ENCODE peak calls at places on chromosomes 13 and 19, in six cellular contexts. One of them, this sample, is unnamed. For H3K36me3, the result is how much of the 10 kb centered on the place peaks cover.

GRCh38 chr13:44218501-44219240 is 155.0 kb upstream of the SERP2 start:
- DNase-seq in endodermal cell: no peak
- DNase-seq in BJ: no peak
- DNase-seq in left ventricle myocardium inferior: peak
- DNase-seq in left lung: peak
- DNase-seq in fibroblast of lung: peak
- DNase-seq in this sample: no peak

GRCh38 chr13:57624565-57625435 is 6.7 kb upstream of the PCDH17 start:
- DNase-seq in endodermal cell: peak
- DNase-seq in left ventricle myocardium inferior: no peak
- DNase-seq in left lung: no peak
- DNase-seq in BJ: no peak
- DNase-seq in fibroblast of lung: peak
- DNase-seq in this sample: no peak

GRCh38 chr19:4910594-4911273 is 1.4 kb downstream of the UHRF1 start:
- DNase-seq in BJ: no peak
- DNase-seq in fibroblast of lung: peak
- DNase-seq in left lung: no peak
- DNase-seq in endodermal cell: no peak
- DNase-seq in left ventricle myocardium inferior: no peak
- DNase-seq in this sample: no peak

GRCh38 chr19:47797996-47798903 is 6.1 kb downstream of the TPRX1 start:
- DNase-seq in left ventricle myocardium inferior: no peak
- DNase-seq in BJ: no peak
- DNase-seq in left lung: no peak
- DNase-seq in fibroblast of lung: no peak
- DNase-seq in endodermal cell: no peak
- DNase-seq in this sample: peak

GRCh38 chr19:12985049-12985776 is 10.1 kb upstream of the NFIX start:
- DNase-seq in left lung: no peak
- DNase-seq in BJ: no peak
- DNase-seq in endodermal cell: no peak
- DNase-seq in left ventricle myocardium inferior: peak
- DNase-seq in fibroblast of lung: peak
- DNase-seq in this sample: peak

GRCh38 chr19:18697680-18698079 is 14.2 kb downstream of the CRTC1 start:
- DNase-seq in left ventricle myocardium inferior: peak
- DNase-seq in BJ: no peak
- DNase-seq in fibroblast of lung: no peak
- DNase-seq in left lung: no peak
- DNase-seq in endodermal cell: no peak
- DNase-seq in this sample: no peak

GRCh38 chr13:78913656-78914055 is 254.7 kb upstream of the OBI1 start:
- DNase-seq in BJ: no peak
- DNase-seq in fibroblast of lung: no peak
- DNase-seq in endodermal cell: no peak
- DNase-seq in left ventricle myocardium inferior: no peak
- DNase-seq in left lung: no peak
- DNase-seq in this sample: no peak

GRCh38 chr13:99590519-99591011 is 89.3 kb downstream of the TM9SF2 start:
- DNase-seq in left lung: no peak
- DNase-seq in fibroblast of lung: peak
- DNase-seq in endodermal cell: no peak
- DNase-seq in BJ: peak
- DNase-seq in left ventricle myocardium inferior: no peak
- DNase-seq in this sample: no peak

GRCh38 chr13:20997301-20998061 is 63.9 kb downstream of the LATS2 start:
- DNase-seq in left lung: no peak
- DNase-seq in endodermal cell: peak
- DNase-seq in fibroblast of lung: peak
- DNase-seq in BJ: peak
- DNase-seq in left ventricle myocardium inferior: peak
- DNase-seq in this sample: no peak

GRCh38 chr13:101331731-101332130 is 84.6 kb downstream of the NALCN start:
- DNase-seq in fibroblast of lung: no peak
- DNase-seq in BJ: no peak
- DNase-seq in left lung: no peak
- DNase-seq in left ventricle myocardium inferior: no peak
- DNase-seq in endodermal cell: no peak
- DNase-seq in this sample: no peak

GRCh38 chr19:53982056-53982455 is 9.4 kb upstream of the CACNG6 start:
- DNase-seq in left ventricle myocardium inferior: no peak
- DNase-seq in fibroblast of lung: no peak
- DNase-seq in BJ: no peak
- DNase-seq in left lung: no peak
- DNase-seq in endodermal cell: peak
- DNase-seq in this sample: no peak

GRCh38 chr13:21826214-21827015 is 155.5 kb downstream of the FGF9 start:
- DNase-seq in left ventricle myocardium inferior: no peak
- DNase-seq in endodermal cell: no peak
- DNase-seq in left lung: no peak
- DNase-seq in fibroblast of lung: no peak
- DNase-seq in BJ: no peak
- DNase-seq in this sample: no peak

GRCh38 chr19:13066231-13066630 is 36.4 kb downstream of the LYL1 start:
- DNase-seq in fibroblast of lung: no peak
- DNase-seq in left lung: no peak
- DNase-seq in left ventricle myocardium inferior: no peak
- DNase-seq in endodermal cell: no peak
- DNase-seq in BJ: no peak
- DNase-seq in this sample: no peak

GRCh38 chr19:23531976-23532375 is 136.7 kb upstream of the ZNF91 start:
- DNase-seq in left lung: no peak
- DNase-seq in fibroblast of lung: no peak
- DNase-seq in BJ: no peak
- DNase-seq in endodermal cell: no peak
- DNase-seq in left ventricle myocardium inferior: no peak
- DNase-seq in this sample: no peak

GRCh38 chr13:71624641-71625040 is 242.4 kb downstream of the DACH1 start:
- DNase-seq in fibroblast of lung: no peak
- DNase-seq in left ventricle myocardium inferior: no peak
- DNase-seq in BJ: no peak
- DNase-seq in endodermal cell: no peak
- DNase-seq in left lung: no peak
- DNase-seq in this sample: peak

GRCh38 chr13:27269114-27269665 is 1.4 kb upstream of the RASL11A start:
- DNase-seq in left ventricle myocardium inferior: no peak
- DNase-seq in fibroblast of lung: no peak
- DNase-seq in BJ: no peak
- DNase-seq in left lung: no peak
- DNase-seq in endodermal cell: no peak
- DNase-seq in this sample: no peak

GRCh38 chr19:623974-624373 is 9.4 kb downstream of the POLRMT start:
- DNase-seq in left lung: no peak
- DNase-seq in fibroblast of lung: peak
- DNase-seq in left ventricle myocardium inferior: no peak
- DNase-seq in endodermal cell: no peak
- DNase-seq in BJ: peak
- DNase-seq in this sample: peak

GRCh38 chr19:16258440-16258903 is 60.8 kb downstream of the AP1M1 start:
- DNase-seq in BJ: no peak
- DNase-seq in fibroblast of lung: no peak
- DNase-seq in left ventricle myocardium inferior: peak
- DNase-seq in endodermal cell: no peak
- DNase-seq in left lung: no peak
- DNase-seq in this sample: no peak

GRCh38 chr19:1630012-1630411 is 22.4 kb downstream of the TCF3 start:
- DNase-seq in BJ: no peak
- DNase-seq in endodermal cell: no peak
- DNase-seq in fibroblast of lung: no peak
- DNase-seq in left ventricle myocardium inferior: no peak
- DNase-seq in left lung: no peak
- DNase-seq in this sample: no peak

GRCh38 chr19:49468746-49469447 is 5.1 kb upstream of the FLT3LG start:
- DNase-seq in left lung: no peak
- DNase-seq in fibroblast of lung: peak
- DNase-seq in endodermal cell: peak
- DNase-seq in BJ: no peak
- DNase-seq in left ventricle myocardium inferior: peak
- DNase-seq in this sample: no peak

GRCh38 chr19:40274585-40275544 is 10.3 kb downstream of the AKT2 start:
- DNase-seq in left ventricle myocardium inferior: no peak
- DNase-seq in left lung: peak
- DNase-seq in BJ: no peak
- DNase-seq in endodermal cell: no peak
- DNase-seq in fibroblast of lung: no peak
- DNase-seq in this sample: no peak

GRCh38 chr19:18519962-18520847 is 1.7 kb downstream of the ELL start:
- DNase-seq in left ventricle myocardium inferior: peak
- DNase-seq in left lung: peak
- DNase-seq in BJ: peak
- DNase-seq in endodermal cell: peak
- DNase-seq in fibroblast of lung: peak
- DNase-seq in this sample: peak

GRCh38 chr13:106376411-106377112 is 158.9 kb downstream of the EFNB2 start:
- DNase-seq in BJ: peak
- DNase-seq in endodermal cell: peak
- DNase-seq in left lung: no peak
- DNase-seq in left ventricle myocardium inferior: no peak
- DNase-seq in fibroblast of lung: peak
- DNase-seq in this sample: peak

GRCh38 chr19:39465956-39466747 is 14.5 kb upstream of the TIMM50 start:
- DNase-seq in BJ: no peak
- DNase-seq in endodermal cell: no peak
- DNase-seq in left lung: peak
- DNase-seq in left ventricle myocardium inferior: no peak
- DNase-seq in fibroblast of lung: no peak
- DNase-seq in this sample: no peak

GRCh38 chr19:34461375-34462100 is 20.0 kb upstream of the WTIP start:
- DNase-seq in endodermal cell: no peak
- DNase-seq in BJ: no peak
- DNase-seq in left ventricle myocardium inferior: no peak
- DNase-seq in left lung: no peak
- DNase-seq in fibroblast of lung: peak
- DNase-seq in this sample: no peak

GRCh38 chr19:48547722-48548121 is 4.2 kb upstream of the SULT2B1 start:
- DNase-seq in left ventricle myocardium inferior: no peak
- DNase-seq in BJ: no peak
- DNase-seq in left lung: no peak
- DNase-seq in fibroblast of lung: no peak
- DNase-seq in endodermal cell: no peak
- DNase-seq in this sample: no peak

GRCh38 chr19:29259153-29259552 is 46.2 kb upstream of the UQCRFS1 start:
- DNase-seq in left ventricle myocardium inferior: no peak
- DNase-seq in endodermal cell: peak
- DNase-seq in BJ: no peak
- DNase-seq in fibroblast of lung: no peak
- DNase-seq in left lung: no peak
- DNase-seq in this sample: peak

GRCh38 chr13:101258071-101258470 is 158.2 kb downstream of the NALCN start:
- DNase-seq in left lung: no peak
- DNase-seq in BJ: peak
- DNase-seq in fibroblast of lung: peak
- DNase-seq in endodermal cell: peak
- DNase-seq in left ventricle myocardium inferior: no peak
- DNase-seq in this sample: no peak

GRCh38 chr19:12952488-12953455 is 4.3 kb downstream of the GADD45GIP1 start:
- DNase-seq in left lung: no peak
- DNase-seq in left ventricle myocardium inferior: no peak
- DNase-seq in BJ: no peak
- DNase-seq in endodermal cell: peak
- DNase-seq in fibroblast of lung: peak
- DNase-seq in this sample: peak

DNA sequence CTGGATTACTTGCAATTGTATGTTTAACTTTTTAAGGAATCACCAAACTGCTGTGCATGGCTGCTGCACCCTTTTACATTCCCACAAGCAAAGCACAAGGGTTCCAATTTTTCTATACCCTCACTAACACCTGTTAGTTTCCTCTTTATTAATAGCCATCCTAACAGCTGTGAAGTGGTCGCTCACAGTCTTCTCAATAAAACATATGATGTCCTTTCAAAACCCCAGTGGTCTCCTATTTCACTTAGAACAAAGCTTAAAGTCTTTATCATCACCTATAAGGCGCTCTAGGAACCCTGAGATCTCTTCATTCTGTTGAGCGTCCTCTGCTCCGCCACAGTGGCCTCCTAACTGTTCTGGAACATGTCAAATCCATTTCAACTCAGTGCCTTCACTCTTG is 400.5 kb downstream of the KLF12 start:
- DNase-seq in left ventricle myocardium inferior: no peak
- DNase-seq in fibroblast of lung: no peak
- DNase-seq in endodermal cell: no peak
- DNase-seq in BJ: no peak
- DNase-seq in left lung: no peak
- DNase-seq in this sample: no peak
- H3K36me3 ChIP-seq in left ventricle myocardium inferior: under half
- H3K36me3 ChIP-seq in fibroblast of lung: under half
- H3K36me3 ChIP-seq in endodermal cell: under half
- H3K36me3 ChIP-seq in BJ: under half
- H3K36me3 ChIP-seq in left lung: under half
- H3K36me3 ChIP-seq in this sample: under half

DNA sequence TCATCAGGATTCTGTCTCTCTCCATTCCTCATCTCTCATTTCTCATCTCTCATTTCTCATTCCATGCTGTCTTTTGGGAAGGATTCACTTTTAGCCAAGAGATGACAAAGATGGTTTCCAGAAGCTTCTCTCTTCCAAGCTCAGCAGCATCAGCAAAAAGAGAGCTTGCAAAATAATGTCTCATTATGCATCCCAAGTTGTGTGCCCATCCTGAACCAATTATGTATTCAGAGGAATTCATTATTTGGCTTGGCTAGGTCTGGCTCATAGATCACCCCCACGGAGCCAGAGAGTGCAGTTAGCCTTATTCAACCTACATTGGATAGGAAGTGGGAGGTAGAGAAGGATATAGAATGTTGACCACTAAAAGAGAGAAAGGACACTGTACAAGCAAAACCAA is 5.3 kb upstream of the OLFM2 start:
- DNase-seq in left lung: no peak
- DNase-seq in left ventricle myocardium inferior: no peak
- DNase-seq in endodermal cell: no peak
- DNase-seq in BJ: no peak
- DNase-seq in fibroblast of lung: no peak
- DNase-seq in this sample: no peak
- TF ChIP-seq CTCF in left lung: no peak
- TF ChIP-seq CTCF in left ventricle myocardium inferior: no peak
- TF ChIP-seq CTCF in endodermal cell: no peak
- TF ChIP-seq CTCF in BJ: no peak
- TF ChIP-seq CTCF in fibroblast of lung: no peak
- TF ChIP-seq CTCF in this sample: no peak

GRCh38 chr13:46160065-46160464 is 21.9 kb downstream of the LCP1 start:
- DNase-seq in BJ: no peak
- DNase-seq in endodermal cell: no peak
- DNase-seq in left ventricle myocardium inferior: no peak
- DNase-seq in left lung: no peak
- DNase-seq in fibroblast of lung: no peak
- DNase-seq in this sample: no peak
- H3K4me3 ChIP-seq in BJ: no peak
- H3K4me3 ChIP-seq in endodermal cell: no peak
- H3K4me3 ChIP-seq in left ventricle myocardium inferior: no peak
- H3K4me3 ChIP-seq in left lung: no peak
- H3K4me3 ChIP-seq in fibroblast of lung: no peak
- H3K4me3 ChIP-seq in this sample: no peak

DNA sequence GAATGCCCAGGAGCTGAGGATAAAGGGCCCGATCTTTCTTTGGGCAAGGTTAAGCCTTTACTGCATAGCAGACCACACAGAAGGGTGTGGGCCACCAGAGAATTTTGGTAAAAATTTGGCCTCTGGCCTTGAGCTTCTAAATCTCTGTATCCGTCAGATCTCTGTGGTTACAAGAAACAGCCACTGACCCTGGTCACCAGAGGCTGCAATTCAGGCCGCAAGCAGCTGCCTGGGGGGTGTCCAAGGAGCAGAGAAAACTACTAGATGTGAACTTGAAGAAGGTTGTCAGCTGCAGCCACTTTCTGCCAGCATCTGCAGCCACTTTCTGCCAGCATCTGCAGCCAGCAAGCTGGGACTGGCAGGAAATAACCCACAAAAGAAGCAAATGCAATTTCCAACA is 8.6 kb upstream of the CEACAM19 start:
- DNase-seq in left lung: no peak
- DNase-seq in endodermal cell: no peak
- DNase-seq in BJ: no peak
- DNase-seq in left ventricle myocardium inferior: no peak
- DNase-seq in fibroblast of lung: peak
- DNase-seq in this sample: no peak
- H3K36me3 ChIP-seq in left lung: under half
- H3K36me3 ChIP-seq in endodermal cell: half or more
- H3K36me3 ChIP-seq in BJ: under half
- H3K36me3 ChIP-seq in left ventricle myocardium inferior: half or more
- H3K36me3 ChIP-seq in fibroblast of lung: under half
- H3K36me3 ChIP-seq in this sample: half or more

This sample was measured in WERI-Rb-1.